ENCODE peak calls at places on chromosomes 2 and 18, in six cellular contexts. Q, B, E, D, H and G are unnamed samples.

GRCh38 chr2:28338754-28339325 is 53.8 kb upstream of the FOSL2 start:
- DNase-seq in B (no peak), E (no peak), Q (no peak), H (no peak), D (peak; percentile 77), G (no peak)

GRCh38 chr2:60641866-60642788 is 88.7 kb upstream of the BCL11A start:
- DNase-seq in B (peak; percentile 50), D (peak; percentile 12), Q (no peak), E (peak; percentile 68), H (peak; percentile 13), G (no peak)

GRCh38 chr2:145190031-145190703 is 670.2 kb upstream of the ZEB2 start:
- DNase-seq in Q (no peak), E (no peak), D (no peak), H (no peak), B (no peak), G (no peak)

GRCh38 chr2:210630904-210631560 is 74.6 kb downstream of the CPS1 start:
- DNase-seq in B (no peak), Q (no peak), E (peak; percentile 24), D (no peak), H (no peak), G (no peak)

GRCh38 chr2:84888401-84889276 is 7.8 kb upstream of the TRABD2A start:
- DNase-seq in D (peak; percentile 73), H (no peak), E (no peak), Q (no peak), B (peak; percentile 76), G (no peak)

GRCh38 chr2:99430614-99431258 is 59.1 kb downstream of the REV1 start:
- DNase-seq in H (no peak), Q (no peak), E (no peak), D (no peak), B (peak; percentile 62), G (no peak)

GRCh38 chr2:237025090-237025865 is 60.4 kb upstream of the COPS8 start:
- DNase-seq in E (no peak), Q (no peak), B (peak; percentile 85), D (no peak), H (peak; percentile 35), G (no peak)

GRCh38 chr2:133342283-133342895 is 225.9 kb downstream of the NCKAP5 start:
- DNase-seq in D (peak; percentile 14), E (no peak), B (no peak), H (no peak), Q (no peak), G (no peak)

GRCh38 chr2:176085861-176086771 is 2.4 kb upstream of the EVX2 start:
- DNase-seq in Q (no peak), E (peak; percentile 62), B (peak; percentile 26), D (peak; percentile 69), H (peak; percentile 89), G (no peak)

GRCh38 chr18:52715961-52716360 is 376.0 kb downstream of the DCC start:
- DNase-seq in E (no peak), H (no peak), D (peak; percentile 64), Q (no peak), B (no peak), G (no peak)

GRCh38 chr18:57447154-57447621 is 12.0 kb downstream of the ONECUT2 start:
- DNase-seq in D (peak; percentile 84), E (peak; percentile 8), B (no peak), H (no peak), Q (no peak), G (peak; percentile 64)

GRCh38 chr2:133841905-133842304 is 273.6 kb upstream of the NCKAP5 start:
- DNase-seq in Q (no peak), B (peak; percentile 91), H (no peak), D (no peak), E (no peak), G (no peak)

GRCh38 chr2:62423235-62423634 is 82.8 kb downstream of the TMEM17 start:
- DNase-seq in H (no peak), Q (no peak), E (peak; percentile 56), D (peak; percentile 49), B (peak; percentile 30), G (no peak)

GRCh38 chr2:85269959-85270358 is 57.8 kb downstream of the TGOLN2 start:
- DNase-seq in Q (no peak), H (no peak), B (no peak), D (no peak), E (no peak), G (no peak)